ENCODE peak calls at places on chromosomes 16 and 17, in five cellular contexts. N, A, B, E and X are unnamed samples.

GRCh38 chr17:68197091-68197996 is 50.5 kb upstream of the AMZ2 start:
- DNase-seq in E (no peak), B (no peak), A (no peak), N (no peak), X (no peak)

GRCh38 chr16:9090101-9090959 is 1.1 kb upstream of the HAPSTR1 start:
- DNase-seq in N (no peak), E (peak; percentile 71), A (peak; percentile 48), B (no peak), X (peak; percentile 47)

GRCh38 chr16:6165330-6165984 is 1067.9 kb upstream of the EEF2KMT start:
- DNase-seq in E (no peak), B (no peak), N (no peak), A (peak; percentile 6), X (no peak)

GRCh38 chr16:29315916-29316517 is 90.5 kb downstream of the NPIPB11 start:
- DNase-seq in N (no peak), E (no peak), A (peak; percentile 26), B (no peak), X (no peak)

GRCh38 chr17:82272495-82273326 is 789 bp downstream of the CSNK1D start:
- DNase-seq in N (no peak), E (peak; percentile 72), A (no peak), B (no peak), X (peak; percentile 33)

GRCh38 chr16:10968509-10968908 is 24.1 kb downstream of the CLEC16A start:
- DNase-seq in E (no peak), N (no peak), B (no peak), A (no peak), X (no peak)

GRCh38 chr17:69480197-69480596 is 65.7 kb downstream of the MAP2K6 start:
- DNase-seq in E (no peak), B (no peak), N (peak; percentile 61), A (no peak), X (no peak)

GRCh38 chr16:31868701-31869167 is 4.9 kb upstream of the ZNF267 start:
- DNase-seq in A (peak; percentile 67), E (peak; percentile 64), B (peak; percentile 76), N (peak; percentile 90), X (peak; percentile 62)

GRCh38 chr17:37826497-37827115 is 81.7 kb upstream of the HNF1B start:
- DNase-seq in B (no peak), A (no peak), E (no peak), N (no peak), X (no peak)

GRCh38 chr17:59711936-59712335 is 4.5 kb downstream of the VMP1 start:
- DNase-seq in A (no peak), B (no peak), N (no peak), E (no peak), X (no peak)
- H3K4me3 ChIP-seq in A (no peak overlapping the region), B (no peak overlapping the region), N (no peak overlapping the region), E (no peak overlapping the region), X (no peak overlapping the region)

GRCh38 chr17:80477647-80478478 is 1.5 kb upstream of the NPTX1 start:
- DNase-seq in N (no peak), E (no peak), A (no peak), B (no peak), X (peak; percentile 34)
- H3K27me3 ChIP-seq in N (peaks cover 96% of the 10 kb centered on the region), E (peaks cover 40% of the 10 kb centered on the region), A (peaks cover 41% of the 10 kb centered on the region), B (peaks cover 56% of the 10 kb centered on the region), X (peaks cover 49% of the 10 kb centered on the region)

GRCh38 chr17:34579979-34580684 is 750 bp downstream of the TMEM132E start:
- DNase-seq in N (no peak), B (no peak), A (no peak), E (peak; percentile 63), X (peak; percentile 55)

GRCh38 chr17:34580685-34581445 is 1.5 kb downstream of the TMEM132E start:
- DNase-seq in E (no peak), N (no peak), A (no peak), B (no peak), X (no peak)

GRCh38 chr17:34579017-34579946 is at the start of gene TMEM132E:
- DNase-seq in A (peak; percentile 67), E (peak; percentile 58), N (no peak), B (peak; percentile 14), X (no peak)

GRCh38 chr17:34578016-34578415 is 1.4 kb upstream of the TMEM132E start:
- DNase-seq in A (no peak), N (no peak), B (no peak), E (no peak), X (no peak)

DNA sequence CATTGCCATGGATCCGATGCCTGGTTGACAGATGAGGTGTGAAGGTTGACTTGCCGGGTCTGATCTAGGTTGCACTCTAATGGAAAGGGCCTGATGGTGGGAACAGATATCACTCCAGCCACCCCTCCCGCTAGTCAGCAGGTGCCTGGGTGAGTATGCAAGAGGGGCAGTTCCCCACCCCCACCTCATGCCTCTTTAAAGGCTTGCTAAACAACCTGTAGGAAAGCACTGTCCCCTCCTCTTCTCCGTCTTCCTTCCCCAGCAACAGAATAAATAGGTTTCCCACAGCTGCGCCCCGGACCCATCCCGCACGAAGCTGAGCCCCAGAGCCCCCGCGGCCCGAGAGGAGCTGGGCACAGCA is 746 bp upstream of the TMEM132E start:
- DNase-seq in B (no peak), N (no peak), E (no peak), A (no peak), X (no peak)
- H3K36me3 ChIP-seq in B (no peaks in the 10 kb centered on the region), N (no peaks in the 10 kb centered on the region), E (no peaks in the 10 kb centered on the region), A (no peaks in the 10 kb centered on the region), X (no peaks in the 10 kb centered on the region)

GRCh38 chr17:14304222-14304844 is 3.5 kb downstream of the HS3ST3B1 start:
- DNase-seq in N (no peak), A (no peak), B (no peak), E (peak; percentile 76), X (no peak)
- H3K4me3 ChIP-seq in N (no peak overlapping the region), A (peak overlapping the region; percentile 99), B (peak overlapping the region; percentile 77), E (peak overlapping the region; percentile 89), X (no peak overlapping the region)

GRCh38 chr17:79452706-79453105 is 158.1 kb downstream of the RBFOX3 start:
- DNase-seq in E (no peak), A (no peak), N (no peak), B (no peak), X (no peak)
- H3K27me3 ChIP-seq in E (no peaks in the 10 kb centered on the region), A (no peaks in the 10 kb centered on the region), N (no peaks in the 10 kb centered on the region), B (no peaks in the 10 kb centered on the region), X (no peaks in the 10 kb centered on the region)

DNA sequence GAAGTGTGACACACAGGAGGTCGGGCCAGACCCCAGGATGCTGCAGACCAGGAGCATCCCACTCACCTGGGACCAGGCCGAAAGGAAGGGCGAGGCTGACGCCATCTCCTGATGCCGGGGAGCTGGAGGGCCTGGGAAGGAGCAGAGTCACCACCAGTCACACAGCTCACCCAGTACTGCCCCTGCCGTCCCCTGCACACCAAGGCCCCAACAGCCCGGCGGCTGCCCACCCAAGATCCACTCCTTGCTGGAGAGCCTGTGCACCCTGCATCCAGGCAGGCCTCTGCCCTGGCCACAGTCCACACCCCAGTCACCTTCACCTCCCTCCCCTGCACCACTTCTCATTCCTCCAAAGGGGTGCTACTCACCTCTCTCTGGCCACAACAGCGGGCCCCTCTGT is 4.8 kb downstream of the ZNF500 start:
- DNase-seq in A (no peak), E (no peak), B (no peak), N (no peak), X (no peak)
- H3K36me3 ChIP-seq in A (peaks cover 31% of the 10 kb centered on the region), E (peaks cover 6% of the 10 kb centered on the region), B (peaks cover 52% of the 10 kb centered on the region), N (peaks cover 4% of the 10 kb centered on the region), X (peaks cover 84% of the 10 kb centered on the region)